ENCODE peak calls at places on chromosomes 13 and 19, in eight cellular contexts. T, C, K, J, G, S, D and Y are unnamed samples.

GRCh38 chr13:105598551-105598950 is 936.9 kb downstream of the EFNB2 start:
- DNase-seq in G (no peak), D (peak; percentile 76), C (peak; percentile 74), J (no peak), T (no peak), K (no peak), S (no peak), Y (peak; percentile 17)

GRCh38 chr19:6738726-6739389 is 622 bp upstream of the TRIP10 start:
- DNase-seq in D (peak; percentile 71), T (no peak), C (no peak), S (peak; percentile 47), G (peak; percentile 81), J (peak; percentile 68), K (no peak), Y (peak; percentile 47)

GRCh38 chr13:69857188-69857821 is 250.3 kb upstream of the ATXN8OS start:
- DNase-seq in D (peak; percentile 2), G (peak; percentile 83), T (no peak), J (no peak), K (no peak), C (peak; percentile 56), S (no peak), Y (peak; percentile 35)

GRCh38 chr19:42512743-42513304 is 15.5 kb downstream of the CEACAM1 start:
- DNase-seq in D (no peak), J (no peak), T (peak; percentile 38), C (no peak), K (no peak), S (peak; percentile 31), G (no peak), Y (no peak)

GRCh38 chr19:11061951-11062350 is 27.3 kb upstream of the LDLR start:
- DNase-seq in K (no peak), G (no peak), T (no peak), D (no peak), C (no peak), S (no peak), J (no peak), Y (no peak)

GRCh38 chr19:40441719-40442253 is 2.3 kb downstream of the SERTAD3 start:
- DNase-seq in D (peak; percentile 34), S (no peak), K (no peak), J (no peak), G (no peak), T (no peak), C (no peak), Y (no peak)

GRCh38 chr13:50617134-50617721 is 226.3 kb downstream of the DLEU7 start:
- DNase-seq in K (no peak), S (no peak), D (peak; percentile 93), G (no peak), T (no peak), C (peak; percentile 83), J (no peak), Y (peak; percentile 91)

GRCh38 chr19:39237200-39238184 is 7.3 kb downstream of the IFNL3 start:
- DNase-seq in C (no peak), K (peak; percentile 63), D (peak; percentile 4), T (peak; percentile 55), S (peak; percentile 71), J (peak; percentile 54), G (peak; percentile 85), Y (no peak)

GRCh38 chr13:35720690-35721554 is 244.4 kb upstream of the MAB21L1 start:
- DNase-seq in T (peak; percentile 45), G (peak; percentile 78), K (peak; percentile 46), S (peak; percentile 51), C (peak; percentile 51), D (peak; percentile 78), J (peak; percentile 86), Y (peak; percentile 61)

GRCh38 chr13:113109151-113110047 is 3.8 kb downstream of the F7 start:
- DNase-seq in C (no peak), D (no peak), G (no peak), K (no peak), T (no peak), J (no peak), S (peak; percentile 19), Y (no peak)

GRCh38 chr13:99371956-99372355 is 64.8 kb upstream of the GPR183 start:
- DNase-seq in J (no peak), K (no peak), S (peak; percentile 66), G (no peak), D (no peak), C (no peak), T (no peak), Y (no peak)

GRCh38 chr19:11227201-11227886 is 12.1 kb upstream of the ANGPTL8 start:
- DNase-seq in G (no peak), K (no peak), T (no peak), S (peak; percentile 30), J (peak; percentile 61), D (no peak), C (no peak), Y (no peak)

GRCh38 chr13:53405616-53406015 is 377.0 kb downstream of the OLFM4 start:
- DNase-seq in K (no peak), T (no peak), D (no peak), C (no peak), J (peak; percentile 81), G (peak; percentile 22), S (no peak), Y (no peak)

GRCh38 chr13:105139048-105139379 is 1396.4 kb downstream of the EFNB2 start:
- DNase-seq in J (no peak), G (no peak), K (no peak), C (no peak), S (no peak), T (no peak), D (no peak), Y (no peak)

GRCh38 chr19:29117926-29118325 is 95.0 kb downstream of the UQCRFS1 start:
- DNase-seq in T (no peak), K (no peak), C (no peak), J (no peak), S (no peak), D (no peak), G (no peak), Y (peak; percentile 27)

GRCh38 chr19:19021115-19021514 is 12.2 kb downstream of the SUGP2 start:
- DNase-seq in C (peak; percentile 46), K (no peak), S (no peak), T (no peak), G (peak; percentile 50), D (peak; percentile 64), J (no peak), Y (peak; percentile 64)

GRCh38 chr19:7342143-7342542 is 6.6 kb upstream of the ARHGEF18 start:
- DNase-seq in C (no peak), T (no peak), S (no peak), K (no peak), J (no peak), G (no peak), D (no peak), Y (no peak)